ENCODE peak calls at places on chromosomes 3 and 15, in ten cellular contexts. D, H, R, G, I, A, L, T, M and E are unnamed samples.

GRCh38 chr3:193507566-193507965 is 47.1 kb downstream of the ATP13A4 start:
- DNase-seq in D (no peak), H (no peak), R (no peak), G (no peak), I (no peak), A (no peak), L (no peak), T (no peak), M (no peak), E (no peak)

GRCh38 chr15:93485438-93485837 is 396.4 kb upstream of the RGMA start:
- DNase-seq in D (no peak), H (no peak), R (no peak), G (no peak), I (no peak), A (peak), L (no peak), T (no peak), M (no peak), E (no peak)

GRCh38 chr3:119181765-119182164 is 8.4 kb downstream of the UPK1B start:
- DNase-seq in D (no peak), H (no peak), R (no peak), G (peak), I (no peak), A (no peak), L (peak), T (no peak), M (no peak), E (peak)

GRCh38 chr15:100007609-100008008 is 274.4 kb upstream of the LYSMD4 start:
- DNase-seq in D (no peak), H (no peak), R (no peak), G (no peak), I (no peak), A (no peak), L (no peak), T (no peak), M (no peak), E (no peak)

GRCh38 chr15:50558012-50558411 is 11.5 kb upstream of the USP50 start:
- DNase-seq in D (no peak), H (no peak), R (no peak), G (no peak), I (no peak), A (no peak), L (no peak), T (no peak), M (no peak), E (no peak)

GRCh38 chr3:100761951-100762350 is 52.7 kb downstream of the TFG start:
- DNase-seq in D (no peak), H (no peak), R (no peak), G (no peak), I (no peak), A (no peak), L (no peak), T (no peak), M (no peak), E (no peak)

GRCh38 chr3:15346516-15346915 is 14.1 kb upstream of the SH3BP5 start:
- DNase-seq in D (no peak), H (no peak), R (no peak), G (no peak), I (no peak), A (no peak), L (no peak), T (no peak), M (no peak), E (no peak)

GRCh38 chr3:127771746-127772145 is 50.6 kb downstream of the MGLL start:
- DNase-seq in D (no peak), H (no peak), R (no peak), G (no peak), I (no peak), A (no peak), L (no peak), T (no peak), M (no peak), E (no peak)

GRCh38 chr3:111534701-111535100 is 7.3 kb upstream of the CD96 start:
- DNase-seq in D (no peak), H (peak), R (no peak), G (no peak), I (no peak), A (no peak), L (no peak), T (no peak), M (no peak), E (peak)

GRCh38 chr3:194265505-194265892 is 85.6 kb downstream of the CPN2 start:
- DNase-seq in D (peak), H (peak), R (no peak), G (no peak), I (peak), A (peak), L (no peak), T (peak), M (no peak), E (peak)

GRCh38 chr3:26438325-26438940 is 184.1 kb upstream of the LRRC3B start:
- DNase-seq in D (no peak), H (no peak), R (no peak), G (no peak), I (no peak), A (no peak), L (peak), T (no peak), M (no peak), E (no peak)

GRCh38 chr3:11735638-11736037 is 91.9 kb upstream of the VGLL4 start:
- DNase-seq in D (no peak), H (no peak), R (no peak), G (no peak), I (no peak), A (no peak), L (no peak), T (no peak), M (no peak), E (no peak)
- TF ChIP-seq CTCF in D (no peak), H (no peak), R (no peak), G (no peak), I (no peak), A (no peak), L (no peak), T (no peak), M (no peak), E (no peak)

GRCh38 chr3:137924628-137925027 is 85.3 kb upstream of the CLDN18 start:
- DNase-seq in D (no peak), H (no peak), R (no peak), G (no peak), I (no peak), A (no peak), L (no peak), T (no peak), M (no peak), E (no peak)
- TF ChIP-seq CTCF in D (no peak), H (no peak), R (no peak), G (no peak), I (no peak), A (no peak), L (no peak), T (no peak), M (no peak), E (no peak)

GRCh38 chr3:158794206-158794605 is 7.6 kb upstream of the MFSD1 start:
- DNase-seq in D (no peak), H (no peak), R (no peak), G (no peak), I (no peak), A (no peak), L (no peak), T (no peak), M (no peak), E (no peak)

GRCh38 chr3:158789592-158789991 is 12.3 kb upstream of the MFSD1 start:
- DNase-seq in D (no peak), H (peak), R (no peak), G (peak), I (no peak), A (no peak), L (peak), T (no peak), M (no peak), E (peak)

GRCh38 chr3:158791259-158791920 is 10.5 kb upstream of the MFSD1 start:
- DNase-seq in D (no peak), H (peak), R (peak), G (peak), I (no peak), A (no peak), L (peak), T (no peak), M (no peak), E (peak)

GRCh38 chr3:158792709-158793108 is 9.1 kb upstream of the MFSD1 start:
- DNase-seq in D (no peak), H (peak), R (no peak), G (no peak), I (no peak), A (no peak), L (peak), T (no peak), M (no peak), E (peak)

GRCh38 chr3:158794936-158795518 is 6.8 kb upstream of the MFSD1 start:
- DNase-seq in D (no peak), H (peak), R (no peak), G (peak), I (no peak), A (no peak), L (peak), T (no peak), M (no peak), E (peak)
- TF ChIP-seq CTCF in D (peak), H (peak), R (peak), G (peak), I (peak), A (peak), L (peak), T (peak), M (peak), E (peak)

GRCh38 chr15:48954538-48954937 is 9.2 kb downstream of the SHC4 start:
- DNase-seq in D (no peak), H (peak), R (no peak), G (no peak), I (peak), A (no peak), L (no peak), T (no peak), M (no peak), E (peak)
- TF ChIP-seq CTCF in D (no peak), H (no peak), R (no peak), G (no peak), I (peak), A (no peak), L (no peak), T (no peak), M (no peak), E (no peak)

GRCh38 chr3:67106874-67107273 is 108.8 kb downstream of the KBTBD8 start:
- DNase-seq in D (no peak), H (no peak), R (no peak), G (no peak), I (no peak), A (no peak), L (no peak), T (no peak), M (no peak), E (no peak)

GRCh38 chr3:67113802-67114407 is 115.8 kb downstream of the KBTBD8 start:
- DNase-seq in D (peak), H (peak), R (peak), G (peak), I (peak), A (peak), L (peak), T (peak), M (peak), E (peak)

GRCh38 chr3:67104388-67104787 is 106.3 kb downstream of the KBTBD8 start:
- DNase-seq in D (no peak), H (no peak), R (no peak), G (no peak), I (no peak), A (no peak), L (no peak), T (no peak), M (no peak), E (no peak)

DNA sequence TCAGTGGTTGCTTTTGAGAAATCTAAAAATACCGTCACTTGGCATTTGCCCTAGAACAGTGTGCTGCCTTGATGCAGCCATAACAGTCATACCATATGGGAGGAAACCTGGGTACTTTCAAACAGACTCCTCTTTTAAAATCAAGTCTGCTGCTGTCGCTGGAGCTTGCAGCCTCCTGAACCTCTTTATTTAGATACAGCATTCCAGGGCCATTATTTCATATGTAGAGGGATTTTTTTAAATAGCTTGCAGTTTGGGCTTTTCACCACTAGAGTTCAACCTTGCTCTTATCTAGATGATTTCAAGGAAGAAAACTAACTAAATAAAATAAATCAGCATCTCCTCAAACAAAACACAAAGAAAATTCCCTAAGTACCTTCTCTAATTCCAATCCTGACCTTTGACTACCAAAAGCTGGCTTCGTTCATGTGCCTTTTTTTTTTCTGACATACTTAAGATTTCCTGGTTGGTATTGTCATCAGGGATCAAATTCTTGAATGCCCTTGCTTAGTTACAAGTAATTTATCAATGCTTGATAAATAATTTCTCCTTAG is 111.6 kb downstream of the KBTBD8 start:
- DNase-seq in D (no peak), H (peak), R (peak), G (peak), I (no peak), A (no peak), L (peak), T (no peak), M (no peak), E (peak)
- TF ChIP-seq CTCF in D (peak), H (peak), R (peak), G (peak), I (peak), A (peak), L (peak), T (peak), M (peak), E (peak)